ENCODE peak calls at places on chromosomes 13 and 19, in five cellular contexts. One of them, this sample, is unnamed.

GRCh38 chr19:33196446-33197193 is 2.5 kb downstream of the LRP3 start:
- DNase-seq in fibroblast of the aortic adventitia: no peak
- DNase-seq in endothelial cell: no peak
- DNase-seq in fibroblast of lung: no peak
- DNase-seq in GM10248: no peak
- DNase-seq in this sample: no peak

GRCh38 chr13:23790591-23791170 is 98.5 kb downstream of the MIPEP start:
- DNase-seq in endothelial cell: no peak
- DNase-seq in fibroblast of the aortic adventitia: peak; percentile 98
- DNase-seq in fibroblast of lung: peak; percentile 96
- DNase-seq in GM10248: no peak
- DNase-seq in this sample: no peak

GRCh38 chr19:12880551-12881171 is 588 bp downstream of the DNASE2 start:
- DNase-seq in endothelial cell: peak; percentile 37
- DNase-seq in GM10248: no peak
- DNase-seq in fibroblast of lung: peak; percentile 27
- DNase-seq in fibroblast of the aortic adventitia: peak; percentile 37
- DNase-seq in this sample: no peak

GRCh38 chr19:51137812-51138425 is 4.2 kb upstream of the SIGLEC7 start:
- DNase-seq in fibroblast of lung: no peak
- DNase-seq in endothelial cell: no peak
- DNase-seq in GM10248: no peak
- DNase-seq in fibroblast of the aortic adventitia: no peak
- DNase-seq in this sample: no peak

GRCh38 chr13:65330691-65331090 is 1899.4 kb downstream of the PCDH9 start:
- DNase-seq in endothelial cell: no peak
- DNase-seq in fibroblast of lung: no peak
- DNase-seq in GM10248: no peak
- DNase-seq in fibroblast of the aortic adventitia: no peak
- DNase-seq in this sample: no peak

GRCh38 chr13:26629260-26629659 is 71.8 kb downstream of the WASF3 start:
- DNase-seq in endothelial cell: no peak
- DNase-seq in fibroblast of the aortic adventitia: no peak
- DNase-seq in GM10248: no peak
- DNase-seq in fibroblast of lung: no peak
- DNase-seq in this sample: no peak

GRCh38 chr13:23323946-23324709 is 109.4 kb downstream of the SACS start:
- DNase-seq in fibroblast of lung: peak; percentile 61
- DNase-seq in GM10248: no peak
- DNase-seq in fibroblast of the aortic adventitia: no peak
- DNase-seq in endothelial cell: no peak
- DNase-seq in this sample: no peak

GRCh38 chr19:5693195-5694166 is 3.4 kb downstream of the RPL36 start:
- DNase-seq in GM10248: no peak
- DNase-seq in fibroblast of the aortic adventitia: no peak
- DNase-seq in fibroblast of lung: no peak
- DNase-seq in endothelial cell: no peak
- DNase-seq in this sample: no peak

GRCh38 chr13:40632915-40633314 is 33.5 kb downstream of the FOXO1 start:
- DNase-seq in fibroblast of lung: no peak
- DNase-seq in fibroblast of the aortic adventitia: no peak
- DNase-seq in endothelial cell: no peak
- DNase-seq in GM10248: no peak
- DNase-seq in this sample: no peak

GRCh38 chr19:47824396-47824795 is 2.7 kb downstream of the CRX start:
- DNase-seq in fibroblast of the aortic adventitia: no peak
- DNase-seq in endothelial cell: no peak
- DNase-seq in fibroblast of lung: no peak
- DNase-seq in GM10248: no peak
- DNase-seq in this sample: no peak

GRCh38 chr19:11197291-11198174 is at the start of gene KANK2:
- DNase-seq in fibroblast of the aortic adventitia: peak; percentile 62
- DNase-seq in GM10248: peak; percentile 98
- DNase-seq in fibroblast of lung: peak; percentile 63
- DNase-seq in endothelial cell: peak; percentile 88
- DNase-seq in this sample: peak; percentile 81

GRCh38 chr13:43908156-43909126 is 28.7 kb downstream of the LACC1 start:
- DNase-seq in fibroblast of the aortic adventitia: peak; percentile 69
- DNase-seq in endothelial cell: peak; percentile 6
- DNase-seq in GM10248: no peak
- DNase-seq in fibroblast of lung: peak; percentile 77
- DNase-seq in this sample: no peak

GRCh38 chr19:3949294-3949693 is 16.4 kb downstream of the NMRK2 start:
- DNase-seq in endothelial cell: no peak
- DNase-seq in fibroblast of lung: no peak
- DNase-seq in fibroblast of the aortic adventitia: no peak
- DNase-seq in GM10248: no peak
- DNase-seq in this sample: no peak

GRCh38 chr13:31794452-31794851 is 55.1 kb downstream of the RXFP2 start:
- DNase-seq in GM10248: no peak
- DNase-seq in fibroblast of the aortic adventitia: no peak
- DNase-seq in endothelial cell: no peak
- DNase-seq in fibroblast of lung: no peak
- DNase-seq in this sample: no peak

GRCh38 chr13:39877134-39877533 is 221.7 kb downstream of the COG6 start:
- DNase-seq in fibroblast of the aortic adventitia: no peak
- DNase-seq in endothelial cell: no peak
- DNase-seq in GM10248: no peak
- DNase-seq in fibroblast of lung: no peak
- DNase-seq in this sample: no peak

GRCh38 chr13:52850396-52851152 is 2.1 kb upstream of the PCDH8 start:
- DNase-seq in GM10248: peak; percentile 75
- DNase-seq in endothelial cell: peak; percentile 91
- DNase-seq in fibroblast of lung: peak; percentile 36
- DNase-seq in fibroblast of the aortic adventitia: peak; percentile 34
- DNase-seq in this sample: no peak

GRCh38 chr19:5918463-5919079 is 4.5 kb downstream of the CAPS start:
- DNase-seq in endothelial cell: no peak
- DNase-seq in GM10248: no peak
- DNase-seq in fibroblast of lung: no peak
- DNase-seq in fibroblast of the aortic adventitia: no peak
- DNase-seq in this sample: no peak

GRCh38 chr19:19315444-19315843 is 4.9 kb downstream of the SUGP1 start:
- DNase-seq in fibroblast of lung: no peak
- DNase-seq in endothelial cell: no peak
- DNase-seq in fibroblast of the aortic adventitia: no peak
- DNase-seq in GM10248: no peak
- DNase-seq in this sample: no peak
- TF ChIP-seq CTCF in fibroblast of lung: no peak
- TF ChIP-seq CTCF in endothelial cell: no peak
- TF ChIP-seq CTCF in fibroblast of the aortic adventitia: no peak
- TF ChIP-seq CTCF in GM10248: no peak
- TF ChIP-seq CTCF in this sample: no peak

GRCh38 chr19:49430678-49431329 is 5.6 kb downstream of the GFY start:
- DNase-seq in endothelial cell: no peak
- DNase-seq in GM10248: peak; percentile 61
- DNase-seq in fibroblast of the aortic adventitia: no peak
- DNase-seq in fibroblast of lung: no peak
- DNase-seq in this sample: no peak
- TF ChIP-seq CTCF in endothelial cell: peak; percentile 14
- TF ChIP-seq CTCF in GM10248: no peak
- TF ChIP-seq CTCF in fibroblast of the aortic adventitia: no peak
- TF ChIP-seq CTCF in fibroblast of lung: no peak
- TF ChIP-seq CTCF in this sample: no peak

GRCh38 chr19:16244091-16244490 is 46.4 kb downstream of the AP1M1 start:
- DNase-seq in endothelial cell: no peak
- DNase-seq in fibroblast of the aortic adventitia: peak; percentile 62
- DNase-seq in GM10248: no peak
- DNase-seq in fibroblast of lung: peak; percentile 15
- DNase-seq in this sample: no peak
- TF ChIP-seq CTCF in endothelial cell: no peak
- TF ChIP-seq CTCF in fibroblast of the aortic adventitia: no peak
- TF ChIP-seq CTCF in GM10248: no peak
- TF ChIP-seq CTCF in fibroblast of lung: no peak
- TF ChIP-seq CTCF in this sample: no peak

GRCh38 chr19:8395621-8396082 is 5.5 kb downstream of the RAB11B start:
- DNase-seq in GM10248: no peak
- DNase-seq in fibroblast of lung: no peak
- DNase-seq in fibroblast of the aortic adventitia: no peak
- DNase-seq in endothelial cell: no peak
- DNase-seq in this sample: no peak

GRCh38 chr19:8397746-8398721 is 7.9 kb downstream of the RAB11B start:
- DNase-seq in GM10248: no peak
- DNase-seq in fibroblast of lung: no peak
- DNase-seq in endothelial cell: no peak
- DNase-seq in fibroblast of the aortic adventitia: no peak
- DNase-seq in this sample: no peak

GRCh38 chr19:8396185-8396562 is 6.0 kb downstream of the RAB11B start:
- DNase-seq in GM10248: no peak
- DNase-seq in fibroblast of lung: no peak
- DNase-seq in endothelial cell: no peak
- DNase-seq in fibroblast of the aortic adventitia: no peak
- DNase-seq in this sample: no peak

GRCh38 chr19:8397291-8397690 is 7.1 kb downstream of the RAB11B start:
- DNase-seq in endothelial cell: no peak
- DNase-seq in GM10248: no peak
- DNase-seq in fibroblast of lung: no peak
- DNase-seq in fibroblast of the aortic adventitia: no peak
- DNase-seq in this sample: no peak

DNA sequence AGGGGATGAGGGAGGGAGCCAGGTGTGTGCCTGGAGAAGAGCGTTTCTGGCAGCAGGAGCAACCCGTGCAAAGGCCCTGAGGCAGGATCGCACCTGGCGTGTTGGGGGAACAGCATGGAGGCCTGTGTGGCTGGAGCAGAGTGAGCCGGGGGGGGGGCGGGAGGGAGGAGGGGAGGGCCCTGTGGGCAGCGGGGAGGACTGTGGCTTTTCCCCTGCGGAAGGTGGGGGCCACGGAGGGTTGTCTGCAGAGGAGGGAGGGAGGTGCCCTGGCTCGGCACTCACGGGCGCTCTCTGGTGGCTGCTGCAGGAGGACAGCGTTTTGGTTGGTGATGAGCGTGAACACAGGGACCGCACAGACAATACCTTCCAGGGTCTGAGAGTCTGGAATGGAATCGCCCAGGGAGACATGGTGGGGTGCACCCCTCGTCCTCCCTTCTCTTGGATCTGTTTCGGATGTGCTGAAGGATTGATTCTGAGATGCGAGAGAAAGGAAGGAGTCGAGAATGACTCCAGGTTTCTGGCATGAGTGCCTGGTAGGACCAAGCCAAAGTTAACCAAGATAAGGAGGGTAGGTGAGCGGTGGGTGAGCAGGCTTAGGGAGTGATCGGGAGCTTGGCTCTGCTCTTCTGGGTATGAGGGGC is 6.5 kb downstream of the RAB11B start:
- DNase-seq in GM10248: peak; percentile 81
- DNase-seq in fibroblast of lung: peak; percentile 42
- DNase-seq in endothelial cell: peak; percentile 78
- DNase-seq in fibroblast of the aortic adventitia: peak; percentile 53
- DNase-seq in this sample: peak; percentile 61
- TF ChIP-seq CTCF in GM10248: peak; percentile 63
- TF ChIP-seq CTCF in fibroblast of lung: peak; percentile 71
- TF ChIP-seq CTCF in endothelial cell: peak; percentile 34
- TF ChIP-seq CTCF in fibroblast of the aortic adventitia: peak; percentile 79
- TF ChIP-seq CTCF in this sample: peak; percentile 53

GRCh38 chr19:535017-535835 is 3.7 kb downstream of the CDC34 start:
- DNase-seq in fibroblast of the aortic adventitia: no peak
- DNase-seq in GM10248: no peak
- DNase-seq in endothelial cell: no peak
- DNase-seq in fibroblast of lung: no peak
- DNase-seq in this sample: no peak

GRCh38 chr19:533485-534058 is 2.0 kb downstream of the CDC34 start:
- DNase-seq in fibroblast of the aortic adventitia: no peak
- DNase-seq in GM10248: no peak
- DNase-seq in fibroblast of lung: no peak
- DNase-seq in endothelial cell: no peak
- DNase-seq in this sample: no peak

GRCh38 chr19:531753-532571 is at the start of gene CDC34:
- DNase-seq in fibroblast of the aortic adventitia: no peak
- DNase-seq in GM10248: peak; percentile 50
- DNase-seq in endothelial cell: no peak
- DNase-seq in fibroblast of lung: no peak
- DNase-seq in this sample: no peak

GRCh38 chr19:532578-533484 is 1.3 kb downstream of the CDC34 start:
- DNase-seq in fibroblast of the aortic adventitia: peak; percentile 73
- DNase-seq in fibroblast of lung: peak; percentile 58
- DNase-seq in endothelial cell: peak; percentile 58
- DNase-seq in GM10248: peak; percentile 48
- DNase-seq in this sample: no peak

DNA sequence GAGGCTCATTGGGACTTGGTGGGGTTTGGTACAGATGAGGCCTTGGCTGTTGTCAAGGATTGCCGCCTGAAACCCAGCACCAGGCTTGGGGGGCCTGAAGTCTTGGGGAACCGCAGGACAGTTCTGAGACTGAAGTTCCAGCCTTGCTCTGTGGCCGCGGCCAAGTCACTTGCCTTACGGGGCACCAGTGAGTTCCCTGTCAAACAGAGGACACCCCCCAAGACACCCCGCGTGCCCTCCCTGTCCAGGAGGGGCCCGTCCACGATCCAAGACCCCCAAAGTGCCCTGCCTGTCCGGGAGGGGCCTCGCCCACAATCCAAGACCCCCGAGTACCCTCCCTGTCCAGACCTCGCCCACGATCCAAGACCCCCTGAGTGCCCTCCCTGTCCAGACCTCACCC is 2.5 kb downstream of the CDC34 start:
- DNase-seq in fibroblast of the aortic adventitia: no peak
- DNase-seq in fibroblast of lung: no peak
- DNase-seq in endothelial cell: no peak
- DNase-seq in GM10248: no peak
- DNase-seq in this sample: no peak
- TF ChIP-seq CTCF in fibroblast of the aortic adventitia: no peak
- TF ChIP-seq CTCF in fibroblast of lung: no peak
- TF ChIP-seq CTCF in endothelial cell: no peak
- TF ChIP-seq CTCF in GM10248: no peak
- TF ChIP-seq CTCF in this sample: no peak

GRCh38 chr19:7829561-7830271 is at the start of gene EVI5L:
- DNase-seq in fibroblast of lung: peak; percentile 100
- DNase-seq in GM10248: peak; percentile 99
- DNase-seq in endothelial cell: peak; percentile 99
- DNase-seq in fibroblast of the aortic adventitia: peak; percentile 100
- DNase-seq in this sample: peak; percentile 99
- TF ChIP-seq CTCF in fibroblast of lung: no peak
- TF ChIP-seq CTCF in GM10248: peak; percentile 5
- TF ChIP-seq CTCF in endothelial cell: no peak
- TF ChIP-seq CTCF in fibroblast of the aortic adventitia: no peak
- TF ChIP-seq CTCF in this sample: no peak

GRCh38 chr13:37769078-37769477 is 100.5 kb downstream of the TRPC4 start:
- DNase-seq in GM10248: no peak
- DNase-seq in endothelial cell: no peak
- DNase-seq in fibroblast of lung: no peak
- DNase-seq in fibroblast of the aortic adventitia: no peak
- DNase-seq in this sample: no peak
- TF ChIP-seq CTCF in GM10248: no peak
- TF ChIP-seq CTCF in endothelial cell: no peak
- TF ChIP-seq CTCF in fibroblast of lung: peak; percentile 21
- TF ChIP-seq CTCF in fibroblast of the aortic adventitia: peak; percentile 14
- TF ChIP-seq CTCF in this sample: no peak

GRCh38 chr13:89982406-89983085 is 1364.9 kb upstream of the MIR17HG start:
- DNase-seq in endothelial cell: no peak
- DNase-seq in fibroblast of lung: peak; percentile 59
- DNase-seq in fibroblast of the aortic adventitia: peak; percentile 25
- DNase-seq in GM10248: no peak
- DNase-seq in this sample: no peak
- TF ChIP-seq CTCF in endothelial cell: no peak
- TF ChIP-seq CTCF in fibroblast of lung: no peak
- TF ChIP-seq CTCF in fibroblast of the aortic adventitia: no peak
- TF ChIP-seq CTCF in GM10248: no peak
- TF ChIP-seq CTCF in this sample: no peak